ENCODE peak calls at places on chromosomes 13 and 19, in five cellular contexts. E is GM12865, X is left ventricle myocardium inferior, V is mucosa of descending colon, I is BJ. J is an unnamed sample.
A peak's percentile ranks its signal among the peaks of the same experiment; 100 is the strongest.

GRCh38 chr19:41792513-41793413 is 3.6 kb upstream of the CEACAM3 start:
- DNase-seq in E (peak; percentile 66), X (peak; percentile 27), V (peak; percentile 73), I (no peak), J (no peak)

GRCh38 chr13:93169980-93170379 is 56.6 kb upstream of the GPC6 start:
- DNase-seq in E (no peak), X (no peak), V (no peak), I (no peak), J (no peak)

GRCh38 chr13:68056816-68057710 is 826.9 kb upstream of the PCDH9 start:
- DNase-seq in E (no peak), X (no peak), V (no peak), I (no peak), J (peak; percentile 3)

GRCh38 chr13:99501952-99502310 is 659 bp downstream of the TM9SF2 start:
- DNase-seq in E (peak; percentile 43), X (no peak), V (peak; percentile 68), I (no peak), J (no peak)

GRCh38 chr19:12796146-12797071 is 5.1 kb downstream of the JUNB start:
- DNase-seq in E (peak; percentile 83), X (peak; percentile 59), V (peak; percentile 79), I (no peak), J (no peak)

GRCh38 chr13:32687275-32687674 is 101.0 kb downstream of the PDS5B start:
- DNase-seq in E (no peak), X (no peak), V (no peak), I (no peak), J (no peak)

GRCh38 chr13:51856998-51857397 is 4.8 kb upstream of the CCDC70 start:
- DNase-seq in E (no peak), X (no peak), V (no peak), I (no peak), J (no peak)

GRCh38 chr13:47788844-47789243 is 212.2 kb downstream of the SUCLA2 start:
- DNase-seq in E (no peak), X (no peak), V (no peak), I (no peak), J (no peak)

GRCh38 chr19:30060872-30061556 is 119.0 kb downstream of the URI1 start:
- DNase-seq in E (no peak), X (no peak), V (no peak), I (no peak), J (no peak)

GRCh38 chr19:18515959-18516358 is 5.9 kb downstream of the ELL start:
- DNase-seq in E (no peak), X (no peak), V (peak; percentile 27), I (no peak), J (no peak)

GRCh38 chr19:14370169-14370998 is 10.9 kb upstream of the ADGRE5 start:
- DNase-seq in E (peak; percentile 76), X (no peak), V (no peak), I (no peak), J (no peak)

GRCh38 chr19:49896863-49897621 is at the start of gene IL4I1:
- DNase-seq in E (peak; percentile 94), X (no peak), V (no peak), I (no peak), J (no peak)

GRCh38 chr19:55528030-55528801 is 8.7 kb downstream of the SBK2 start:
- DNase-seq in E (no peak), X (no peak), V (no peak), I (no peak), J (no peak)

GRCh38 chr13:42398542-42398941 is 126.6 kb downstream of the AKAP11 start:
- DNase-seq in E (no peak), X (no peak), V (no peak), I (no peak), J (no peak)

GRCh38 chr19:6020166-6020967 is 42.4 kb upstream of the RANBP3 start:
- DNase-seq in E (no peak), X (no peak), V (no peak), I (no peak), J (no peak)

GRCh38 chr19:4173479-4174211 is 8.7 kb downstream of the SIRT6 start:
- DNase-seq in E (no peak), X (no peak), V (no peak), I (no peak), J (no peak)

GRCh38 chr19:11138659-11139526 is 16.7 kb downstream of the SPC24 start:
- DNase-seq in E (no peak), X (peak; percentile 85), V (peak; percentile 64), I (peak; percentile 61), J (no peak)
- TF ChIP-seq CTCF in E (no peak), X (no peak), V (no peak), I (no peak), J (no peak)

DNA sequence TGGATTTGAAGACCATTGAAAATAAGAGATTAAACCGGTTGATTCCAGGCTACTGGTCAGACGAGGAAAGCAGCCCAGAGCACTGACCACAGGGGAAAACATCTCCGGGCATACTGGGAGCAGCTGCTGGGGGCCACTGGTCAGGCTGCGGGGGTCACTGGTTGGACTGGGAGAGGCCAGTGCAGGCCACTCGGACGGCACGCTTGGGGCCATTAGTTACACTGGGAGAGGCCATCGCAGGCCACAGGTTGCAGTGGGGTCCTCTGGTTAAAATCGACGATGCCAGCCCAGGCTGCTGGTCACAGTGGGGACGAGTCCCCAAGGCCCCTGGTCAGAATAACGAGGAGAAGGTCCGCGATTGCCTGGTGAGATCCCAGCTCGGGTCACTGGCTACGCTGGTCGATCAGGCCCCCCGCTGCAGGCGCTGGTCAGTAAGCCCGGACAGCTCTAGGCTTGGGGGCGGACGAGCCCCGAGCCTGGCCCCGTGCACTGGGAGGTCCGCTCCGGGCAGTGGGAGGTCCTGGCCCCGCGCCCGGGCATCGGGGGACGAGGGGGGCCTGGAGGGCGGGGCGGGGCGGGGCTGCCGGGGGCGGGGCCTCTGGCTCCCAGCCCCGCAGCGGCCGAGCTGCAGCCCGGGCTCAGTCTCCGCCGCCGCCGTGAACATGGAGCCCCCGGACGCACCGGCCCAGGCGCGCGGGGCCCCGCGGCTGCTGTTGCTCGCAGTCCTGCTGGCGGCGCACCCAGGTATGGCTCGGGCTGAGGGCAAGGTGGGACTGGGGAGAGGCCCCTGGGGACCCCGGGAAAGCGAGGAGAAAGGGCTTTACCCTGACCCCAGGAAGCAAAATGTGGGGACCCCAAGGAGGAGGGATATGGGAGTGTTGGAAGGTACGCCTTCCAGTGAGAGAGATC is at the start of gene BCAM:
- DNase-seq in E (no peak), X (peak; percentile 86), V (peak; percentile 75), I (no peak), J (no peak)
- H3K4me3 ChIP-seq in E (no peak within 1 kb of the TSS), X (peak within 1 kb of the TSS; percentile 86), V (no peak within 1 kb of the TSS), I (peak within 1 kb of the TSS; percentile 66), J (peak within 1 kb of the TSS; percentile 61)

DNA sequence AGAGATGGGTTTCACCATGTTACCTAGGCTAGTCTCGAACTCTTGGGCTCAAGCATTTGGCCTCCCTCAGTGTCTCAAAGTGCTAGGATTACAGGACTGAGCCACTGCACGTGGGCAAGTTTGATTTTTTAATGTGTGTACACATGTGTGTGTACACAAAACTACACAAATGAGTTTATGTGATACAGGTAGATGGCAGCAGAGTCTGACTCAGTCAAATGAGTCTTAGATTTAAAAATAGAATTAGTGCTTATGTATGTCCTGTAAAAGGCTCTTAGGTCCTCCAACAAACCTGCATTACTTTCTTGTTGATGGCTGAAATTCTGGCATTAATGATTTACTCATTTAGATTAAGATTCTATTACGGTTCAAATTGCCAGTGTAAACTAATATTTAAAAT is 293.7 kb downstream of the PCDH17 start:
- DNase-seq in E (no peak), X (no peak), V (no peak), I (no peak), J (no peak)
- TF ChIP-seq CTCF in E (no peak), X (peak; percentile 62), V (no peak), I (no peak), J (peak; percentile 21)

DNA sequence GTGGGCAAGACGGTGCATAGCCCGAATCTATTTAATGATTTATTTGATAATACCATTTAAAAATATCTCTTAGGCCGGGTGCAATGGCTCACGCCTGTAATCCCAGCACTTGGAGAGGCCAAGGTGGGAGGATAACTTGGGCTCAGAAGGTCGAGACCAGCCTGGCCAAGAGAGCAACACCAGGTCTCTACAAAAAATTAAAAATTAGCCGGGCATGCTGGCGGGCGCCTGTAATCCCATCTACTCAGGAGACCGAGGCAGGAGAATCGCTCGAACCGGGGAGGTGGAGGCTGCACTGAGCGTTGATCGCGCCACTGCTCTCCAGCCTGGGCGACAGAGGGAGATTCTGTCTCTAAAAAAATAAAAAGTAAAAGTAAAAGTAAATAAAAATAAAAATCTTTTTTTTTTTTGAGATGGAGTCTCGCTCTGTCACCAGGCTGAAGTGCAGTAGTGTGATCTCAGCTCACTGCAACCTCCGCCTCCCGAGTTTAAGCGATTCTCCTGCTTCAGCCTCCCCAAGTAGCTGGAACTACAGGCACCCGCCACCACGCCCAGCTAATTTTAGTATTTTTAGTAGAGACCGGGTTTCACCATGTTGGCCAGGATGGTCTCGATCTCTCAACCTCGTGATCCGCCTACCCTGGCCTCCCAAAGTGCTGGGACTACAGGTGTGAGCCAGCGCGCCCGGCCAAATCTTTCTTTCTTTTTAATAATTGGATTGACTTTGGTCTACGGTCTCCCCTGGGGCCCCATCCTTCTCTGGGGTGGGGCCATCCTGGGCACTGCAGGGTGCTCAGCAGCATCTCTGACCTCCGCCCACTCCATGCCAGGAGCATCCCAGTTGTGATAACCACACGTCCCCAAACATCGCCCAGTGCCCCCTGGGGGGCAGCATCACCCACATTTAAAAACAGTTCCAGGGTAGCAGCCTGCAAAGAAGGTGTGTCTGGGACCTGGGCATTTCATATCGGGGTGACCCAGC is 90.7 kb downstream of the GNG7 start:
- DNase-seq in E (no peak), X (peak; percentile 19), V (no peak), I (no peak), J (no peak)
- H3K4me3 ChIP-seq in E (peak overlapping the region; percentile 56), X (no peak overlapping the region), V (no peak overlapping the region), I (no peak overlapping the region), J (no peak overlapping the region)

J was measured in retinal pigment epithelial cell.